ENCODE peak calls at places on chromosomes 13 and 19, in six cellular contexts. R, Y, U, I, L and Z are unnamed samples.

GRCh38 chr19:16572332-16573211 is at the start of gene SLC35E1:
- DNase-seq in Y (peak), L (peak), U (peak), R (peak), I (peak), Z (peak)

GRCh38 chr13:23695711-23696512 is 125.7 kb downstream of the TNFRSF19 start:
- DNase-seq in U (no peak), Y (peak), I (peak), L (no peak), R (peak), Z (no peak)

GRCh38 chr13:22369090-22369489 is 698.2 kb downstream of the FGF9 start:
- DNase-seq in L (no peak), U (no peak), Y (no peak), R (no peak), I (no peak), Z (no peak)

GRCh38 chr13:113724780-113725315 is 34.2 kb upstream of the TMEM255B start:
- DNase-seq in Y (peak), R (peak), I (peak), U (no peak), L (peak), Z (peak)

GRCh38 chr13:44159633-44160279 is 213.9 kb upstream of the SERP2 start:
- DNase-seq in R (no peak), U (no peak), Y (no peak), L (peak), I (no peak), Z (no peak)

GRCh38 chr13:38872693-38873092 is 117.9 kb downstream of the STOML3 start:
- DNase-seq in R (no peak), Y (no peak), U (no peak), I (peak), L (peak), Z (peak)

GRCh38 chr19:3186891-3187661 is 1.3 kb downstream of the NCLN start:
- DNase-seq in I (no peak), L (no peak), R (no peak), Y (no peak), U (no peak), Z (no peak)

GRCh38 chr13:100439247-100439955 is 149.2 kb downstream of the GGACT start:
- DNase-seq in L (no peak), I (no peak), R (no peak), U (no peak), Y (no peak), Z (no peak)

GRCh38 chr13:106513025-106513424 is 22.4 kb downstream of the EFNB2 start:
- DNase-seq in U (no peak), I (no peak), L (no peak), R (no peak), Y (no peak), Z (no peak)

GRCh38 chr19:56351208-56351607 is 36.6 kb upstream of the ZSCAN5A start:
- DNase-seq in I (no peak), Y (no peak), R (no peak), U (no peak), L (no peak), Z (no peak)

GRCh38 chr13:91185294-91185863 is 162.1 kb upstream of the MIR17HG start:
- DNase-seq in L (no peak), I (no peak), U (no peak), R (no peak), Y (no peak), Z (peak)

GRCh38 chr19:10007811-10008211 is 2.5 kb downstream of the COL5A3 start:
- DNase-seq in Y (no peak), I (no peak), U (peak), L (peak), R (no peak), Z (no peak)

GRCh38 chr13:113912596-113912995 is 48.7 kb upstream of the GAS6 start:
- DNase-seq in L (no peak), R (no peak), Y (no peak), I (no peak), U (no peak), Z (no peak)

GRCh38 chr19:45645631-45646344 is 6.6 kb upstream of the EML2 start:
- DNase-seq in I (peak), L (peak), U (peak), Y (peak), R (peak), Z (peak)

GRCh38 chr13:26719356-26719945 is 41.1 kb downstream of the GPR12 start:
- DNase-seq in U (no peak), I (no peak), L (no peak), R (no peak), Y (no peak), Z (no peak)

GRCh38 chr19:55160128-55160985 is 2.8 kb upstream of the TNNI3 start:
- DNase-seq in Y (peak), I (peak), L (peak), U (no peak), R (peak), Z (peak)

GRCh38 chr19:51480590-51480989 is 2.3 kb downstream of the CEACAM18 start:
- DNase-seq in I (no peak), Y (no peak), U (no peak), L (no peak), R (no peak), Z (no peak)

GRCh38 chr13:33509642-33510229 is 224.2 kb upstream of the STARD13 start:
- DNase-seq in U (no peak), L (no peak), Y (peak), I (no peak), R (no peak), Z (no peak)

GRCh38 chr19:49165111-49165750 is 7.6 kb downstream of the TRPM4 start:
- DNase-seq in R (no peak), I (no peak), Y (no peak), U (no peak), L (peak), Z (no peak)

GRCh38 chr13:23671367-23671766 is 101.2 kb downstream of the TNFRSF19 start:
- DNase-seq in I (no peak), L (no peak), U (no peak), R (no peak), Y (no peak), Z (no peak)